ENCODE peak calls at places on chromosome 6, in nine cellular contexts. R is HS-5; D is stimulated activated naive B cell treated with anti-CD40 and anti-IgM and Interleukin-4, amounts not matched to agents 10 μg/mL and 1 μg/mL and 100 μg/mL, for 72 hours; G is activated CD4-positive, alpha-beta T cell treated with anti-CD3 and anti-CD28 coated beads for 1 hour; H is fibroblast of the conjunctiva; I is GM23248; V is WTC11; Z is lung microvascular endothelial cell; U is GM12865. P is an unnamed sample.

GRCh38 chr6:14875678-14876063 is 370.2 kb upstream of the JARID2 start:
- DNase-seq in R (no peak), D (peak), G (no peak), H (no peak), I (no peak), V (no peak), Z (no peak), U (peak), P (no peak)

GRCh38 chr6:139540276-139540675 is 165.8 kb upstream of the CITED2 start:
- DNase-seq in R (peak), D (no peak), G (no peak), H (peak), I (peak), V (no peak), Z (peak), U (peak), P (no peak)

GRCh38 chr6:149717255-149717587 is 680 bp downstream of the LATS1 start:
- DNase-seq in R (no peak), D (no peak), G (no peak), H (no peak), I (no peak), V (no peak), Z (no peak), U (no peak), P (no peak)

GRCh38 chr6:45625191-45625664 is 247.5 kb upstream of the SUPT3H start:
- DNase-seq in R (no peak), D (no peak), G (no peak), H (no peak), I (peak), V (no peak), Z (no peak), U (no peak), P (no peak)

GRCh38 chr6:35759401-35759800 is 17.0 kb upstream of the CLPSL2 start:
- DNase-seq in R (no peak), D (no peak), G (no peak), H (no peak), I (no peak), V (no peak), Z (no peak), U (no peak), P (no peak)

GRCh38 chr6:39365281-39366074 is 43.0 kb upstream of the KCNK16 start:
- DNase-seq in R (peak), D (no peak), G (no peak), H (no peak), I (peak), V (no peak), Z (no peak), U (no peak), P (no peak)

GRCh38 chr6:4402477-4402976 is 267.2 kb upstream of the ECI2 start:
- DNase-seq in R (peak), D (no peak), G (no peak), H (peak), I (peak), V (no peak), Z (peak), U (peak), P (peak)

GRCh38 chr6:36853325-36853724 is 14.1 kb upstream of the CPNE5 start:
- DNase-seq in R (peak), D (no peak), G (no peak), H (peak), I (peak), V (no peak), Z (peak), U (no peak), P (peak)

GRCh38 chr6:752438-752837 is 59.5 kb upstream of the EXOC2 start:
- DNase-seq in R (no peak), D (no peak), G (no peak), H (no peak), I (no peak), V (no peak), Z (no peak), U (no peak), P (no peak)

GRCh38 chr6:16776394-16777017 is 15.2 kb upstream of the ATXN1 start:
- DNase-seq in R (no peak), D (no peak), G (no peak), H (no peak), I (no peak), V (no peak), Z (no peak), U (no peak), P (no peak)

GRCh38 chr6:40755749-40756452 is 168.7 kb upstream of the LRFN2 start:
- DNase-seq in R (peak), D (no peak), G (no peak), H (no peak), I (peak), V (no peak), Z (no peak), U (no peak), P (no peak)

GRCh38 chr6:89944826-89945407 is 50.6 kb downstream of the GJA10 start:
- DNase-seq in R (no peak), D (no peak), G (no peak), H (peak), I (peak), V (no peak), Z (no peak), U (peak), P (no peak)

GRCh38 chr6:116099036-116099435 is 1.6 kb upstream of the NT5DC1 start:
- DNase-seq in R (no peak), D (no peak), G (no peak), H (no peak), I (no peak), V (no peak), Z (no peak), U (no peak), P (no peak)

GRCh38 chr6:4358414-4359107 is 223.2 kb upstream of the ECI2 start:
- DNase-seq in R (peak), D (no peak), G (no peak), H (peak), I (peak), V (peak), Z (peak), U (no peak), P (peak)

GRCh38 chr6:4800662-4801061 is 24.5 kb downstream of the CDYL start:
- DNase-seq in R (no peak), D (no peak), G (no peak), H (no peak), I (no peak), V (no peak), Z (no peak), U (no peak), P (no peak)

GRCh38 chr6:40349092-40349491 is 238.1 kb downstream of the LRFN2 start:
- DNase-seq in R (no peak), D (no peak), G (no peak), H (no peak), I (no peak), V (no peak), Z (no peak), U (no peak), P (no peak)